ENCODE peak calls at places on chromosomes 3 and 15, in four cellular contexts. One of them, this sample, is unnamed.

GRCh38 chr15:73964736-73965093 is 27.4 kb downstream of the STOML1 start:
- DNase-seq in EL: peak; percentile 82
- DNase-seq in activated CD4-positive, alpha-beta T cell treated with anti-CD3 and anti-CD28 coated beads for 48 hours: peak; percentile 93
- DNase-seq in GM12891: peak; percentile 57
- DNase-seq in this sample: peak; percentile 86

GRCh38 chr3:194879991-194880939 is 194.6 kb downstream of the FAM43A start:
- DNase-seq in EL: no peak
- DNase-seq in GM12891: no peak
- DNase-seq in activated CD4-positive, alpha-beta T cell treated with anti-CD3 and anti-CD28 coated beads for 48 hours: peak; percentile 15
- DNase-seq in this sample: peak; percentile 75

GRCh38 chr15:48145923-48146322 is 25.1 kb downstream of the SLC24A5 start:
- DNase-seq in activated CD4-positive, alpha-beta T cell treated with anti-CD3 and anti-CD28 coated beads for 48 hours: no peak
- DNase-seq in GM12891: no peak
- DNase-seq in EL: no peak
- DNase-seq in this sample: no peak

GRCh38 chr3:9691636-9692035 is 12.0 kb upstream of the CPNE9 start:
- DNase-seq in GM12891: no peak
- DNase-seq in EL: no peak
- DNase-seq in activated CD4-positive, alpha-beta T cell treated with anti-CD3 and anti-CD28 coated beads for 48 hours: no peak
- DNase-seq in this sample: no peak

GRCh38 chr3:9928158-9928557 is 5.5 kb upstream of the CRELD1 start:
- DNase-seq in GM12891: no peak
- DNase-seq in EL: no peak
- DNase-seq in activated CD4-positive, alpha-beta T cell treated with anti-CD3 and anti-CD28 coated beads for 48 hours: no peak
- DNase-seq in this sample: no peak

GRCh38 chr15:44215594-44215993 is 20.5 kb upstream of the FRMD5 start:
- DNase-seq in GM12891: no peak
- DNase-seq in EL: peak; percentile 91
- DNase-seq in activated CD4-positive, alpha-beta T cell treated with anti-CD3 and anti-CD28 coated beads for 48 hours: no peak
- DNase-seq in this sample: no peak

GRCh38 chr15:30992465-30992864 is 1.0 kb upstream of the MTMR10 start:
- DNase-seq in EL: no peak
- DNase-seq in activated CD4-positive, alpha-beta T cell treated with anti-CD3 and anti-CD28 coated beads for 48 hours: no peak
- DNase-seq in GM12891: no peak
- DNase-seq in this sample: no peak

GRCh38 chr15:31606261-31606669 is 279.6 kb downstream of the KLF13 start:
- DNase-seq in activated CD4-positive, alpha-beta T cell treated with anti-CD3 and anti-CD28 coated beads for 48 hours: no peak
- DNase-seq in EL: peak; percentile 79
- DNase-seq in GM12891: no peak
- DNase-seq in this sample: no peak

GRCh38 chr3:120113128-120114116 is 19.2 kb upstream of the GSK3B start:
- DNase-seq in activated CD4-positive, alpha-beta T cell treated with anti-CD3 and anti-CD28 coated beads for 48 hours: no peak
- DNase-seq in EL: peak; percentile 88
- DNase-seq in GM12891: no peak
- DNase-seq in this sample: no peak

GRCh38 chr15:99729920-99730319 is 3.3 kb downstream of the LYSMD4 start:
- DNase-seq in activated CD4-positive, alpha-beta T cell treated with anti-CD3 and anti-CD28 coated beads for 48 hours: peak; percentile 26
- DNase-seq in GM12891: peak; percentile 32
- DNase-seq in EL: peak; percentile 52
- DNase-seq in this sample: peak; percentile 59

GRCh38 chr3:101261506-101261905 is 58.9 kb downstream of the IMPG2 start:
- DNase-seq in activated CD4-positive, alpha-beta T cell treated with anti-CD3 and anti-CD28 coated beads for 48 hours: no peak
- DNase-seq in EL: no peak
- DNase-seq in GM12891: no peak
- DNase-seq in this sample: no peak

GRCh38 chr3:18111702-18112311 is 313.3 kb downstream of the SATB1 start:
- DNase-seq in activated CD4-positive, alpha-beta T cell treated with anti-CD3 and anti-CD28 coated beads for 48 hours: no peak
- DNase-seq in EL: peak; percentile 56
- DNase-seq in GM12891: peak; percentile 3
- DNase-seq in this sample: no peak

GRCh38 chr3:10140996-10141546 is 507 bp upstream of the VHL start:
- DNase-seq in EL: no peak
- DNase-seq in GM12891: no peak
- DNase-seq in activated CD4-positive, alpha-beta T cell treated with anti-CD3 and anti-CD28 coated beads for 48 hours: no peak
- DNase-seq in this sample: no peak

GRCh38 chr3:160667452-160667851 is 9.5 kb upstream of the ARL14 start:
- DNase-seq in activated CD4-positive, alpha-beta T cell treated with anti-CD3 and anti-CD28 coated beads for 48 hours: no peak
- DNase-seq in EL: peak; percentile 91
- DNase-seq in GM12891: no peak
- DNase-seq in this sample: no peak

GRCh38 chr3:15271785-15272381 is 60.5 kb downstream of the SH3BP5 start:
- DNase-seq in GM12891: peak; percentile 50
- DNase-seq in activated CD4-positive, alpha-beta T cell treated with anti-CD3 and anti-CD28 coated beads for 48 hours: peak; percentile 69
- DNase-seq in EL: no peak
- DNase-seq in this sample: peak; percentile 44

GRCh38 chr3:37556789-37557301 is 304.8 kb upstream of the CTDSPL start:
- DNase-seq in EL: no peak
- DNase-seq in GM12891: no peak
- DNase-seq in activated CD4-positive, alpha-beta T cell treated with anti-CD3 and anti-CD28 coated beads for 48 hours: no peak
- DNase-seq in this sample: no peak

GRCh38 chr15:31455499-31455898 is 128.9 kb downstream of the KLF13 start:
- DNase-seq in activated CD4-positive, alpha-beta T cell treated with anti-CD3 and anti-CD28 coated beads for 48 hours: no peak
- DNase-seq in GM12891: no peak
- DNase-seq in EL: no peak
- DNase-seq in this sample: no peak

GRCh38 chr15:98727115-98728040 is 79.0 kb downstream of the IGF1R start:
- DNase-seq in EL: peak; percentile 97
- DNase-seq in activated CD4-positive, alpha-beta T cell treated with anti-CD3 and anti-CD28 coated beads for 48 hours: no peak
- DNase-seq in GM12891: no peak
- DNase-seq in this sample: peak; percentile 85

GRCh38 chr3:10273697-10274305 is 18.9 kb downstream of the GHRL start:
- DNase-seq in GM12891: no peak
- DNase-seq in activated CD4-positive, alpha-beta T cell treated with anti-CD3 and anti-CD28 coated beads for 48 hours: no peak
- DNase-seq in EL: no peak
- DNase-seq in this sample: no peak

GRCh38 chr3:170761103-170761502 is 108.9 kb downstream of the RPL22L1 start:
- DNase-seq in GM12891: no peak
- DNase-seq in EL: no peak
- DNase-seq in activated CD4-positive, alpha-beta T cell treated with anti-CD3 and anti-CD28 coated beads for 48 hours: no peak
- DNase-seq in this sample: no peak

GRCh38 chr3:187012609-187013051 is 82.3 kb downstream of the ST6GAL1 start:
- DNase-seq in GM12891: no peak
- DNase-seq in activated CD4-positive, alpha-beta T cell treated with anti-CD3 and anti-CD28 coated beads for 48 hours: peak; percentile 61
- DNase-seq in EL: peak; percentile 17
- DNase-seq in this sample: peak; percentile 27

GRCh38 chr3:143552851-143553250 is 295.4 kb downstream of the SLC9A9 start:
- DNase-seq in EL: no peak
- DNase-seq in GM12891: no peak
- DNase-seq in activated CD4-positive, alpha-beta T cell treated with anti-CD3 and anti-CD28 coated beads for 48 hours: no peak
- DNase-seq in this sample: no peak

GRCh38 chr15:33341943-33342342 is 31.2 kb downstream of the RYR3 start:
- DNase-seq in EL: no peak
- DNase-seq in GM12891: no peak
- DNase-seq in activated CD4-positive, alpha-beta T cell treated with anti-CD3 and anti-CD28 coated beads for 48 hours: no peak
- DNase-seq in this sample: no peak

GRCh38 chr3:72628065-72628464 is 220.2 kb downstream of the SHQ1 start:
- DNase-seq in EL: no peak
- DNase-seq in activated CD4-positive, alpha-beta T cell treated with anti-CD3 and anti-CD28 coated beads for 48 hours: no peak
- DNase-seq in GM12891: no peak
- DNase-seq in this sample: no peak